ENCODE peak calls at places on chromosome X, in six cellular contexts. I is stimulated activated CD8-positive, alpha-beta memory T cell treated with anti-CD3 and anti-CD28 coated beads, Interleukin-4, amount 100 ng/mL, for 4 hours; G is NCI-H345; H is GM10248; Z is GM23248; Y is cardiac fibroblast. L is an unnamed sample.

GRCh38 chrX:3680459-3680858 is 33.0 kb downstream of the PRKX start:
- DNase-seq in I (no peak), G (no peak), H (no peak), Z (no peak), Y (no peak), L (no peak)

GRCh38 chrX:41935827-41936226 is 12.5 kb upstream of the CASK start:
- DNase-seq in I (no peak), G (no peak), H (no peak), Z (no peak), Y (no peak), L (no peak)

GRCh38 chrX:9745417-9746115 is 20.1 kb downstream of the GPR143 start:
- DNase-seq in I (no peak), G (no peak), H (no peak), Z (peak), Y (peak), L (no peak)

GRCh38 chrX:115562492-115562872 is 1.5 kb downstream of the PLS3 start:
- DNase-seq in I (no peak), G (no peak), H (no peak), Z (peak), Y (peak), L (no peak)

GRCh38 chrX:12137982-12138365 is 299 bp upstream of the FRMPD4 start:
- DNase-seq in I (no peak), G (peak), H (no peak), Z (no peak), Y (peak), L (no peak)

GRCh38 chrX:10239611-10240064 is 82.9 kb downstream of the CLCN4 start:
- DNase-seq in I (no peak), G (no peak), H (no peak), Z (peak), Y (peak), L (no peak)

GRCh38 chrX:27057883-27058282 is 405.3 kb downstream of the PPP4R3C start:
- DNase-seq in I (no peak), G (no peak), H (no peak), Z (no peak), Y (no peak), L (no peak)

GRCh38 chrX:34875204-34875603 is 67.4 kb upstream of the FAM47B start:
- DNase-seq in I (no peak), G (no peak), H (no peak), Z (peak), Y (peak), L (no peak)

GRCh38 chrX:80432863-80433262 is 12.6 kb downstream of the TENT5D start:
- DNase-seq in I (no peak), G (no peak), H (no peak), Z (peak), Y (peak), L (no peak)

GRCh38 chrX:133005038-133005437 is 46.6 kb upstream of the HS6ST2 start:
- DNase-seq in I (no peak), G (peak), H (peak), Z (peak), Y (peak), L (no peak)

GRCh38 chrX:9656277-9656676 is 109.4 kb downstream of the GPR143 start:
- DNase-seq in I (no peak), G (peak), H (no peak), Z (no peak), Y (peak), L (no peak)

GRCh38 chrX:129433461-129433860 is 89.8 kb downstream of the SMARCA1 start:
- DNase-seq in I (no peak), G (no peak), H (no peak), Z (no peak), Y (no peak), L (no peak)

GRCh38 chrX:118207831-118208453 is 91.3 kb upstream of the KLHL13 start:
- DNase-seq in I (no peak), G (peak), H (no peak), Z (no peak), Y (no peak), L (no peak)

GRCh38 chrX:149469406-149469805 is 35.7 kb downstream of the IDS start:
- DNase-seq in I (no peak), G (no peak), H (no peak), Z (peak), Y (no peak), L (no peak)

GRCh38 chrX:72644946-72645345 is 69.2 kb downstream of the PHKA1 start:
- DNase-seq in I (no peak), G (no peak), H (no peak), Z (no peak), Y (no peak), L (no peak)

GRCh38 chrX:97629597-97629985 is 745.9 kb downstream of the RPA4 start:
- DNase-seq in I (no peak), G (peak), H (no peak), Z (no peak), Y (no peak), L (no peak)

GRCh38 chrX:153717445-153717844 is 6.7 kb downstream of the BCAP31 start:
- DNase-seq in I (no peak), G (no peak), H (no peak), Z (no peak), Y (no peak), L (no peak)

GRCh38 chrX:7090506-7091095 is 56.9 kb upstream of the STS start:
- DNase-seq in I (no peak), G (no peak), H (no peak), Z (no peak), Y (no peak), L (no peak)

GRCh38 chrX:25295466-25295865 is 279.7 kb upstream of the ARX start:
- DNase-seq in I (no peak), G (no peak), H (no peak), Z (no peak), Y (no peak), L (no peak)

GRCh38 chrX:19740744-19741143 is 146.7 kb downstream of the SH3KBP1 start:
- DNase-seq in I (no peak), G (no peak), H (no peak), Z (no peak), Y (no peak), L (no peak)

GRCh38 chrX:119690921-119691716 is 1.8 kb downstream of the SEPTIN6 start:
- DNase-seq in I (peak), G (no peak), H (no peak), Z (peak), Y (peak), L (no peak)

GRCh38 chrX:119004920-119005524 is 30.6 kb downstream of the LONRF3 start:
- DNase-seq in I (no peak), G (peak), H (peak), Z (peak), Y (peak), L (no peak)

GRCh38 chrX:72634321-72634720 is 61.7 kb upstream of the HDAC8 start:
- DNase-seq in I (no peak), G (no peak), H (no peak), Z (no peak), Y (peak), L (no peak)